ENCODE peak calls at places on chromosomes 13 and 19, in nine cellular contexts. T, G, S, R, X, N, J, E and B are unnamed samples.

GRCh38 chr13:98976338-98976737 is 1.5 kb downstream of the DOCK9 start:
- DNase-seq in T (no peak), G (no peak), S (no peak), R (no peak), X (no peak), N (no peak), J (no peak), E (peak; percentile 40), B (no peak)

GRCh38 chr19:10878253-10878652 is 6.9 kb downstream of the CARM1 start:
- DNase-seq in T (no peak), G (no peak), S (no peak), R (no peak), X (no peak), N (no peak), J (peak; percentile 18), E (no peak), B (no peak)

GRCh38 chr13:113305208-113305607 is 8.2 kb downstream of the LAMP1 start:
- DNase-seq in T (no peak), G (peak; percentile 91), S (no peak), R (no peak), X (no peak), N (no peak), J (no peak), E (no peak), B (no peak)

GRCh38 chr13:26656919-26657318 is 99.4 kb downstream of the WASF3 start:
- DNase-seq in T (no peak), G (peak; percentile 21), S (no peak), R (peak; percentile 41), X (no peak), N (no peak), J (no peak), E (peak; percentile 51), B (no peak)

GRCh38 chr19:46732966-46733692 is 12.7 kb upstream of the FKRP start:
- DNase-seq in T (no peak), G (no peak), S (no peak), R (peak; percentile 67), X (no peak), N (no peak), J (no peak), E (no peak), B (no peak)

GRCh38 chr13:35349673-35350278 is 126.7 kb downstream of the MAB21L1 start:
- DNase-seq in T (no peak), G (peak; percentile 9), S (no peak), R (peak; percentile 50), X (no peak), N (no peak), J (no peak), E (no peak), B (peak; percentile 6)

GRCh38 chr13:93624371-93624777 is 397.8 kb downstream of the GPC6 start:
- DNase-seq in T (no peak), G (no peak), S (no peak), R (no peak), X (no peak), N (no peak), J (no peak), E (no peak), B (no peak)

GRCh38 chr13:35784286-35784951 is 307.9 kb upstream of the MAB21L1 start:
- DNase-seq in T (no peak), G (no peak), S (no peak), R (no peak), X (no peak), N (no peak), J (no peak), E (no peak), B (no peak)

GRCh38 chr19:51714848-51715247 is 8.9 kb downstream of the HAS1 start:
- DNase-seq in T (no peak), G (no peak), S (no peak), R (no peak), X (no peak), N (no peak), J (no peak), E (no peak), B (no peak)

GRCh38 chr19:57803594-57804325 is 11.0 kb downstream of the ZNF552 start:
- DNase-seq in T (peak; percentile 77), G (peak; percentile 67), S (no peak), R (peak; percentile 54), X (peak; percentile 66), N (no peak), J (no peak), E (peak; percentile 77), B (no peak)

GRCh38 chr13:40469581-40470282 is 196.7 kb downstream of the FOXO1 start:
- DNase-seq in T (no peak), G (no peak), S (no peak), R (no peak), X (no peak), N (no peak), J (no peak), E (no peak), B (no peak)

GRCh38 chr13:50989476-50989875 is 79.9 kb downstream of the RNASEH2B start:
- DNase-seq in T (peak; percentile 55), G (no peak), S (no peak), R (peak; percentile 16), X (peak; percentile 11), N (no peak), J (no peak), E (no peak), B (no peak)
- TF ChIP-seq CTCF in T (peak; percentile 60), G (no peak), S (no peak), R (peak; percentile 43), X (no peak), N (peak; percentile 26), J (peak; percentile 2), E (no peak), B (no peak)

DNA sequence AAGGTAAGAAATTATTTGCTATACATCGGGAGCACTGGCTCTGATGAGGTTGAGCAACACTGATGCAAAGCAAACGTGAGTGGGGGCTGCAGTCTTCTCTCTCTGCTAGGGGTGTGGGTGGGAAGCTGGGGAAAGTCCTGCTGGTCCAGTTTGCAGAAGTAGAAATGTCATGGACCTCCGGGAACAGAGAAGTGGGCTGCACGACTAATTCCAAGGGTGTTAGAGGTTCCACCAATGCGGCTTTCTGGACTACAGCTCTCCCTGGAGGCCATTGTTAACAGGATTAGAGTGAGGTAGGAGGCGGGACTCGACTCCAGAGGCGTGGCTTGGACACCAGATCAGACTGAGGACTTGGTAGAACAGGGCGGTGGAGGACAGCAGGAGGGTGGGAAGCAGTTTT is 5.7 kb upstream of the FBXO27 start:
- DNase-seq in T (peak; percentile 83), G (peak; percentile 49), S (peak; percentile 57), R (peak; percentile 42), X (peak; percentile 47), N (no peak), J (peak; percentile 54), E (no peak), B (peak; percentile 52)
- TF ChIP-seq CTCF in T (no peak), G (peak; percentile 65), S (no peak), R (peak; percentile 32), X (no peak), N (peak; percentile 31), J (no peak), E (peak; percentile 32), B (no peak)

GRCh38 chr19:42325308-42325895 is at the start of gene MEGF8:
- DNase-seq in T (peak; percentile 99), G (peak; percentile 98), S (peak; percentile 98), R (peak; percentile 98), X (peak; percentile 98), N (peak; percentile 98), J (peak; percentile 98), E (peak; percentile 91), B (peak; percentile 99)
- TF ChIP-seq CTCF in T (peak; percentile 92), G (peak; percentile 93), S (peak; percentile 85), R (no peak), X (no peak), N (peak; percentile 92), J (peak; percentile 96), E (peak; percentile 83), B (peak; percentile 88)

DNA sequence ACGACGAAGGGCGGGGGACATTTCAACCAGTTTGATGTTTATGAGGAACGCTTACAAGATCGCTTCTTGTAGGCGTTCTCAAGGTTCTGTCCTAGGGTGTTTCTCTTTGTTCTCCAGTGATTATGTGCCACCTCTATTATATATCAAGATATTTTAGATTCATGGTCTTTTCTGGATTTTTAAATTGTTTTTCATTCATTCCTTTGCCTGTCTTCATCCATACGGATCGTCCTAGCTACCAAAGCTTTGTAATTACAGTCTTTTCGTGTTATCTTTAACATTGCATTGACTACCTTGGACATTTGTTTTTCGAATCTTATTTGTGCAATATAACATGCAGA is 342 bp upstream of the EID2 start:
- DNase-seq in T (no peak), G (no peak), S (no peak), R (peak; percentile 5), X (no peak), N (no peak), J (no peak), E (no peak), B (no peak)
- TF ChIP-seq CTCF in T (peak; percentile 9), G (no peak), S (no peak), R (peak; percentile 65), X (no peak), N (no peak), J (no peak), E (no peak), B (no peak)

GRCh38 chr13:94656766-94657165 is 55.1 kb downstream of the GPR180 start:
- DNase-seq in T (no peak), G (peak; percentile 82), S (peak; percentile 42), R (peak; percentile 76), X (no peak), N (no peak), J (peak; percentile 18), E (peak; percentile 96), B (peak; percentile 18)
- TF ChIP-seq CTCF in T (no peak), G (peak; percentile 12), S (no peak), R (no peak), X (no peak), N (no peak), J (no peak), E (no peak), B (no peak)

GRCh38 chr13:69856331-69856730 is 251.3 kb upstream of the ATXN8OS start:
- DNase-seq in T (no peak), G (no peak), S (no peak), R (peak; percentile 3), X (no peak), N (no peak), J (no peak), E (no peak), B (no peak)

GRCh38 chr13:69857188-69857821 is 250.3 kb upstream of the ATXN8OS start:
- DNase-seq in T (no peak), G (peak; percentile 18), S (no peak), R (peak; percentile 66), X (peak; percentile 12), N (no peak), J (peak; percentile 4), E (no peak), B (peak; percentile 10)
- TF ChIP-seq CTCF in T (peak; percentile 80), G (peak; percentile 60), S (peak; percentile 51), R (peak; percentile 67), X (peak; percentile 82), N (peak; percentile 69), J (peak; percentile 66), E (no peak), B (peak; percentile 17)

GRCh38 chr13:34216251-34216650 is 398.3 kb downstream of the RFC3 start:
- DNase-seq in T (no peak), G (no peak), S (no peak), R (no peak), X (no peak), N (no peak), J (no peak), E (no peak), B (no peak)

GRCh38 chr13:34217343-34218094 is 399.6 kb downstream of the RFC3 start:
- DNase-seq in T (no peak), G (no peak), S (no peak), R (no peak), X (no peak), N (no peak), J (no peak), E (no peak), B (no peak)
- TF ChIP-seq CTCF in T (no peak), G (no peak), S (no peak), R (no peak), X (no peak), N (no peak), J (no peak), E (no peak), B (no peak)